ENCODE peak calls at places on chromosome 1, in seven cellular contexts. O is SW480; F is transverse colon; V is endothelial cell of umbilical vein; M is endothelial cell; B is stimulated activated CD4-positive, alpha-beta T cell treated with anti-CD3 and anti-CD28 coated beads, Interleukin-4, amount 100 ng/mL, for 4 hours; H is progenitor cell of endocrine pancreas. T is an unnamed sample.

GRCh38 chr1:110155878-110156522 is 5.7 kb downstream of the SLC6A17 start:
- DNase-seq in M (peak), F (peak), O (peak), H (peak), B (peak), V (peak), T (peak)

GRCh38 chr1:99970713-99971255 is 988 bp downstream of the SLC35A3 start:
- DNase-seq in H (no peak), V (no peak), O (no peak), M (no peak), B (no peak), F (peak), T (no peak)

GRCh38 chr1:203771901-203772301 is 6.9 kb downstream of the LAX1 start:
- DNase-seq in O (no peak), V (no peak), B (no peak), F (no peak), H (no peak), M (no peak), T (no peak)

GRCh38 chr1:101043776-101044175 is 18.2 kb upstream of the DPH5 start:
- DNase-seq in V (peak), O (no peak), H (no peak), B (no peak), M (no peak), F (no peak), T (no peak)

GRCh38 chr1:155537193-155537592 is 25.4 kb downstream of the ASH1L start:
- DNase-seq in O (no peak), M (no peak), F (no peak), B (no peak), H (no peak), V (no peak), T (no peak)

GRCh38 chr1:43058545-43059360 is 100.1 kb upstream of the SLC2A1 start:
- DNase-seq in F (no peak), O (peak), M (no peak), V (peak), H (no peak), B (no peak), T (no peak)

GRCh38 chr1:209884665-209885117 is 53.3 kb upstream of the SYT14 start:
- DNase-seq in F (no peak), H (no peak), O (peak), V (peak), B (peak), M (no peak), T (no peak)

GRCh38 chr1:41936107-41936506 is 17.4 kb upstream of the HIVEP3 start:
- DNase-seq in V (peak), O (peak), B (no peak), H (no peak), F (no peak), M (no peak), T (no peak)

GRCh38 chr1:201585099-201585498 is 46.2 kb downstream of the NAV1 start:
- DNase-seq in M (no peak), F (no peak), O (no peak), V (no peak), B (no peak), H (no peak), T (no peak)

GRCh38 chr1:54340876-54341275 is 65.3 kb downstream of the SSBP3 start:
- DNase-seq in M (no peak), H (no peak), B (no peak), F (no peak), V (no peak), O (no peak), T (no peak)

GRCh38 chr1:84583648-84584047 is 9.4 kb upstream of the CTBS start:
- DNase-seq in F (no peak), H (no peak), V (no peak), O (no peak), M (no peak), B (no peak), T (no peak)

GRCh38 chr1:47523812-47524170 is 85.9 kb downstream of the FOXD2 start:
- DNase-seq in M (no peak), B (no peak), V (peak), H (no peak), O (no peak), F (no peak), T (no peak)

GRCh38 chr1:84969489-84970250 is 27.2 kb downstream of the MCOLN2 start:
- DNase-seq in M (no peak), H (no peak), F (no peak), V (no peak), O (no peak), B (no peak), T (no peak)

GRCh38 chr1:6287431-6287886 is 26.6 kb upstream of the GPR153 start:
- DNase-seq in V (no peak), F (no peak), M (no peak), O (no peak), H (no peak), B (no peak), T (no peak)

GRCh38 chr1:38451541-38451993 is 405.0 kb upstream of the POU3F1 start:
- DNase-seq in O (peak), V (no peak), B (no peak), F (no peak), H (no peak), M (no peak), T (no peak)

GRCh38 chr1:78370356-78370755 is 120.4 kb upstream of the PTGFR start:
- DNase-seq in F (no peak), V (peak), O (no peak), M (no peak), H (no peak), B (no peak), T (no peak)

GRCh38 chr1:183723571-183723970 is 70.5 kb upstream of the APOBEC4 start:
- DNase-seq in F (no peak), M (no peak), B (no peak), O (no peak), V (no peak), H (no peak), T (no peak)

GRCh38 chr1:83932281-83932680 is 66.7 kb downstream of the TTLL7 start:
- DNase-seq in V (no peak), M (no peak), O (no peak), F (no peak), B (no peak), H (no peak), T (no peak)

GRCh38 chr1:31587720-31588423 is 11.6 kb downstream of the TINAGL1 start:
- DNase-seq in M (peak), H (no peak), F (peak), V (peak), B (peak), O (peak), T (peak)

GRCh38 chr1:172252296-172252695 is 168.2 kb upstream of the C1orf105 start:
- DNase-seq in F (no peak), O (no peak), H (no peak), M (no peak), V (no peak), B (no peak), T (no peak)

GRCh38 chr1:207298666-207299065 is 22.8 kb upstream of the CD55 start:
- DNase-seq in O (no peak), M (no peak), B (no peak), H (no peak), V (peak), F (no peak), T (no peak)

GRCh38 chr1:162248854-162249535 is 127.7 kb downstream of the SPATA46 start:
- DNase-seq in F (no peak), H (no peak), V (peak), B (no peak), O (no peak), M (no peak), T (no peak)